ENCODE peak calls at places on chromosome 18, in four cellular contexts. One of them, this sample, is unnamed.
A peak's percentile ranks its signal among the peaks of the same experiment; 100 is the strongest.

GRCh38 chr18:58362027-58362575 is 266.8 kb downstream of the ALPK2 start:
- DNase-seq in K562: no peak
- DNase-seq in SK-N-SH: no peak
- DNase-seq in HCT116: no peak
- DNase-seq in this sample: no peak

GRCh38 chr18:3211236-3211992 is 8.4 kb downstream of the MYOM1 start:
- DNase-seq in K562: no peak
- DNase-seq in SK-N-SH: no peak
- DNase-seq in HCT116: no peak
- DNase-seq in this sample: no peak

GRCh38 chr18:5895886-5896740 is 791 bp upstream of the TMEM200C start:
- DNase-seq in K562: no peak
- DNase-seq in SK-N-SH: peak; percentile 72
- DNase-seq in HCT116: no peak
- DNase-seq in this sample: no peak

GRCh38 chr18:66013976-66014375 is 263.2 kb downstream of the CDH7 start:
- DNase-seq in K562: no peak
- DNase-seq in SK-N-SH: no peak
- DNase-seq in HCT116: no peak
- DNase-seq in this sample: no peak

GRCh38 chr18:49849331-49850217 is 36.2 kb upstream of the ACAA2 start:
- DNase-seq in K562: peak; percentile 30
- DNase-seq in SK-N-SH: no peak
- DNase-seq in HCT116: peak; percentile 96
- DNase-seq in this sample: peak; percentile 44

GRCh38 chr18:73947180-73947989 is 200.2 kb downstream of the FBXO15 start:
- DNase-seq in K562: no peak
- DNase-seq in SK-N-SH: no peak
- DNase-seq in HCT116: no peak
- DNase-seq in this sample: no peak

GRCh38 chr18:79853303-79853992 is 55.7 kb downstream of the KCNG2 start:
- DNase-seq in K562: no peak
- DNase-seq in SK-N-SH: no peak
- DNase-seq in HCT116: no peak
- DNase-seq in this sample: no peak

GRCh38 chr18:53266850-53267249 is 926.9 kb downstream of the DCC start:
- DNase-seq in K562: no peak
- DNase-seq in SK-N-SH: no peak
- DNase-seq in HCT116: no peak
- DNase-seq in this sample: no peak

GRCh38 chr18:79901665-79902064 is 49.8 kb downstream of the SLC66A2 start:
- DNase-seq in K562: no peak
- DNase-seq in SK-N-SH: no peak
- DNase-seq in HCT116: no peak
- DNase-seq in this sample: no peak

GRCh38 chr18:11567391-11567790 is 42.0 kb upstream of the SLC35G4 start:
- DNase-seq in K562: no peak
- DNase-seq in SK-N-SH: no peak
- DNase-seq in HCT116: no peak
- DNase-seq in this sample: no peak

GRCh38 chr18:41695441-41695840 is 259.6 kb upstream of the PIK3C3 start:
- DNase-seq in K562: no peak
- DNase-seq in SK-N-SH: no peak
- DNase-seq in HCT116: no peak
- DNase-seq in this sample: no peak

GRCh38 chr18:79723036-79723435 is 43.4 kb downstream of the CTDP1 start:
- DNase-seq in K562: no peak
- DNase-seq in SK-N-SH: no peak
- DNase-seq in HCT116: no peak
- DNase-seq in this sample: no peak

GRCh38 chr18:59905686-59906091 is 5.9 kb downstream of the PMAIP1 start:
- DNase-seq in K562: no peak
- DNase-seq in SK-N-SH: no peak
- DNase-seq in HCT116: no peak
- DNase-seq in this sample: no peak

GRCh38 chr18:59907660-59908059 is 7.9 kb downstream of the PMAIP1 start:
- DNase-seq in K562: no peak
- DNase-seq in SK-N-SH: no peak
- DNase-seq in HCT116: no peak
- DNase-seq in this sample: no peak

GRCh38 chr18:59906203-59906602 is 6.4 kb downstream of the PMAIP1 start:
- DNase-seq in K562: no peak
- DNase-seq in SK-N-SH: no peak
- DNase-seq in HCT116: no peak
- DNase-seq in this sample: no peak

GRCh38 chr18:59908790-59909189 is 9.0 kb downstream of the PMAIP1 start:
- DNase-seq in K562: no peak
- DNase-seq in SK-N-SH: no peak
- DNase-seq in HCT116: no peak
- DNase-seq in this sample: no peak

GRCh38 chr18:59907172-59907571 is 7.4 kb downstream of the PMAIP1 start:
- DNase-seq in K562: no peak
- DNase-seq in SK-N-SH: no peak
- DNase-seq in HCT116: no peak
- DNase-seq in this sample: no peak
- TF ChIP-seq YY1 in K562: no peak
- TF ChIP-seq YY1 in SK-N-SH: no peak
- TF ChIP-seq YY1 in HCT116: no peak
- TF ChIP-seq YY1 in this sample: no peak

GRCh38 chr18:67132919-67133318 is 383.6 kb downstream of the DSEL start:
- DNase-seq in K562: no peak
- DNase-seq in SK-N-SH: no peak
- DNase-seq in HCT116: no peak
- DNase-seq in this sample: no peak
- H3K4me1 ChIP-seq in K562: no peaks in the 10 kb centered on the region
- H3K4me1 ChIP-seq in SK-N-SH: no peaks in the 10 kb centered on the region
- H3K4me1 ChIP-seq in HCT116: no peaks in the 10 kb centered on the region
- H3K4me1 ChIP-seq in this sample: no peaks in the 10 kb centered on the region

DNA sequence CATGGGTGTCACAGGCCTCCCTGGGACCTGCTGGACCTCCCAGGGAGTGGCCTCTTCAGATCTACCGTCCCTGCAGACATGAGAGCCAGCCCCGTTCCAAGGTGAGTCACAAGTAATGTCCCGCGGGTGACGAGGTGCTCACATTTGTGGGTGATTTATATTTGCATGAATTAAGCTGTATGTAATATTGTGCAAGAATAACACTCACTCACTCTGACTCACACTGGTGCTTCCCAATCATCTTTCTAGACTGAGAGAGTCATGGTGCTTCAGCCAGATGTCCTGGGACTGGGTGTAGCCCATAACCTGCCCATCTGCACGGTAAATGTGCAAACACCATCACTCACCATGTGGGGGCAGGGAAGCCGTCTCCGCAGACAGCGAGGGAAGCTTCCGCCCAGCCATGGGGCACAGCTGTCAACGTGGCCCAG is 347.5 kb upstream of the SALL3 start:
- DNase-seq in K562: no peak
- DNase-seq in SK-N-SH: no peak
- DNase-seq in HCT116: no peak
- DNase-seq in this sample: no peak
- TF ChIP-seq YY1 in K562: no peak
- TF ChIP-seq YY1 in SK-N-SH: no peak
- TF ChIP-seq YY1 in HCT116: no peak
- TF ChIP-seq YY1 in this sample: no peak

DNA sequence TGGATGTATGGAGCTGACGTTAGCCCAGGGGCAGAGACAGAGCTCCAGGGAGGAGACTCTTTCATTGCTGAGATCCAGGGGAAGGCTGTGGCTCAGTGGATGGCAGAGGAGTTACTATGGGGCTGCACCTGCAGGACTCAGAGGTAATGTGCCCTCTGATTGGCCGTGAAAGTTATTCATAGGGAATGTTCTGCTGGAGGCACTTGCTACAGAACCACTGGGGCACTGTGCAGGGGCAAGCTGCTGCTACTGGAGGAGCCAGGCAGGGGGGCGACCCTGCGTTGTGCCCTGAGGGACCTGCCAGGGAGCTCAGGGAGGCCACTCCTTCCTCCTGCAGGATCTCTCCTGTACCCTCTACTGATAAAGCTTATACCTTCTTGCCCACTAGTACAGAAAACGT is 199.3 kb downstream of the PTPRM start:
- DNase-seq in K562: no peak
- DNase-seq in SK-N-SH: peak; percentile 43
- DNase-seq in HCT116: no peak
- DNase-seq in this sample: no peak
- H3K4me1 ChIP-seq in K562: no peaks in the 10 kb centered on the region
- H3K4me1 ChIP-seq in SK-N-SH: no peaks in the 10 kb centered on the region
- H3K4me1 ChIP-seq in HCT116: no peaks in the 10 kb centered on the region
- H3K4me1 ChIP-seq in this sample: no peaks in the 10 kb centered on the region

DNA sequence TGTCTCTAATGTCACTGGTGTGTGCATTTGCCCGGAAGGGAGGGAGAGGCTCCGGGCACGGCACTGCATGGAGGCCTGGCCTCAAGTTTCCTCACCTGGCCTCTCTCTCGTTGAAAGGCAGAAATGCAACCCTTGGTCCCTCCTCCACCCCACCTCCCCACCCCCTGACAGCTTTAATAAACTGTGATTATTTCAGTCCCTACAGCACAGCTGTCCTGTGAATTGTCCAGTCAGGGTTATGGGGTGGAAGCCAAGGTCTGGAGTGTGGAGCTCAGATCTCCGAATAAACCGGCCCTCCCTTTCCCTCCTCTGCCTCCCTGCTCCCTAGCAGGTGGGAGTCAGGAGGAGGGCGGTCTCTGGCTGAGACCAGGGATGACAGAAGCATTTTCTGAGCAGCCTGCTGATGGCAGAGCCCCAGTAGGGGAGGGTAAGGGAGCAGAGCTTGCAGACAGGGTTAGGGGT is 199.2 kb upstream of the SMAD2 start:
- DNase-seq in K562: no peak
- DNase-seq in SK-N-SH: no peak
- DNase-seq in HCT116: no peak
- DNase-seq in this sample: no peak
- TF ChIP-seq YY1 in K562: no peak
- TF ChIP-seq YY1 in SK-N-SH: no peak
- TF ChIP-seq YY1 in HCT116: no peak
- TF ChIP-seq YY1 in this sample: no peak

GRCh38 chr18:13380671-13381070 is 162.1 kb downstream of the LDLRAD4 start:
- DNase-seq in K562: no peak
- DNase-seq in SK-N-SH: no peak
- DNase-seq in HCT116: no peak
- DNase-seq in this sample: no peak
- H3K4me1 ChIP-seq in K562: no peaks in the 10 kb centered on the region
- H3K4me1 ChIP-seq in SK-N-SH: peaks cover 3% of the 10 kb centered on the region
- H3K4me1 ChIP-seq in HCT116: peaks cover 4% of the 10 kb centered on the region
- H3K4me1 ChIP-seq in this sample: peaks cover 3% of the 10 kb centered on the region

This sample was measured in NT2/D1.